ENCODE peak calls at places on chromosomes 2 and 18, in six cellular contexts. One of them, this sample, is unnamed.

GRCh38 chr2:56860991-56861390 is 677.2 kb downstream of the CCDC85A start:
- DNase-seq in A549: no peak
- DNase-seq in OCI-LY7: no peak
- DNase-seq in neuronal stem cell: no peak
- DNase-seq in fibroblast of lung: no peak
- DNase-seq in endothelial cell of umbilical vein: no peak
- DNase-seq in this sample: no peak

GRCh38 chr2:215218587-215219577 is 80.5 kb upstream of the ABCA12 start:
- DNase-seq in A549: no peak
- DNase-seq in OCI-LY7: no peak
- DNase-seq in neuronal stem cell: no peak
- DNase-seq in fibroblast of lung: no peak
- DNase-seq in endothelial cell of umbilical vein: no peak
- DNase-seq in this sample: no peak

GRCh38 chr18:44937985-44938384 is 257.3 kb downstream of the SETBP1 start:
- DNase-seq in A549: no peak
- DNase-seq in OCI-LY7: no peak
- DNase-seq in neuronal stem cell: no peak
- DNase-seq in fibroblast of lung: no peak
- DNase-seq in endothelial cell of umbilical vein: no peak
- DNase-seq in this sample: peak

GRCh38 chr2:191657977-191658376 is 20.0 kb upstream of the NABP1 start:
- DNase-seq in A549: no peak
- DNase-seq in OCI-LY7: no peak
- DNase-seq in neuronal stem cell: no peak
- DNase-seq in fibroblast of lung: peak
- DNase-seq in endothelial cell of umbilical vein: peak
- DNase-seq in this sample: no peak

GRCh38 chr18:68426731-68427315 is 288.1 kb downstream of the TMX3 start:
- DNase-seq in A549: no peak
- DNase-seq in OCI-LY7: no peak
- DNase-seq in neuronal stem cell: no peak
- DNase-seq in fibroblast of lung: peak
- DNase-seq in endothelial cell of umbilical vein: no peak
- DNase-seq in this sample: no peak

GRCh38 chr2:10389596-10389995 is 58.5 kb downstream of the ODC1 start:
- DNase-seq in A549: no peak
- DNase-seq in OCI-LY7: no peak
- DNase-seq in neuronal stem cell: no peak
- DNase-seq in fibroblast of lung: no peak
- DNase-seq in endothelial cell of umbilical vein: no peak
- DNase-seq in this sample: no peak

GRCh38 chr2:45822272-45822630 is 170.8 kb downstream of the PRKCE start:
- DNase-seq in A549: no peak
- DNase-seq in OCI-LY7: no peak
- DNase-seq in neuronal stem cell: no peak
- DNase-seq in fibroblast of lung: peak
- DNase-seq in endothelial cell of umbilical vein: no peak
- DNase-seq in this sample: no peak

GRCh38 chr2:219598308-219599078 is 836 bp downstream of the STK11IP start:
- DNase-seq in A549: no peak
- DNase-seq in OCI-LY7: no peak
- DNase-seq in neuronal stem cell: no peak
- DNase-seq in fibroblast of lung: peak
- DNase-seq in endothelial cell of umbilical vein: peak
- DNase-seq in this sample: no peak

GRCh38 chr2:46329803-46330775 is 32.9 kb downstream of the EPAS1 start:
- DNase-seq in A549: peak
- DNase-seq in OCI-LY7: no peak
- DNase-seq in neuronal stem cell: no peak
- DNase-seq in fibroblast of lung: peak
- DNase-seq in endothelial cell of umbilical vein: no peak
- DNase-seq in this sample: no peak

GRCh38 chr2:192124576-192124975 is 70.2 kb downstream of the TMEFF2 start:
- DNase-seq in A549: no peak
- DNase-seq in OCI-LY7: no peak
- DNase-seq in neuronal stem cell: no peak
- DNase-seq in fibroblast of lung: peak
- DNase-seq in endothelial cell of umbilical vein: no peak
- DNase-seq in this sample: no peak

GRCh38 chr18:54247488-54248175 is 21.7 kb upstream of the POLI start:
- DNase-seq in A549: no peak
- DNase-seq in OCI-LY7: peak
- DNase-seq in neuronal stem cell: no peak
- DNase-seq in fibroblast of lung: no peak
- DNase-seq in endothelial cell of umbilical vein: no peak
- DNase-seq in this sample: no peak

GRCh38 chr2:175019566-175020327 is 14.6 kb upstream of the CHN1 start:
- DNase-seq in A549: no peak
- DNase-seq in OCI-LY7: no peak
- DNase-seq in neuronal stem cell: no peak
- DNase-seq in fibroblast of lung: no peak
- DNase-seq in endothelial cell of umbilical vein: no peak
- DNase-seq in this sample: no peak

GRCh38 chr2:19617251-19617650 is 258.8 kb upstream of the OSR1 start:
- DNase-seq in A549: no peak
- DNase-seq in OCI-LY7: no peak
- DNase-seq in neuronal stem cell: no peak
- DNase-seq in fibroblast of lung: no peak
- DNase-seq in endothelial cell of umbilical vein: no peak
- DNase-seq in this sample: no peak

DNA sequence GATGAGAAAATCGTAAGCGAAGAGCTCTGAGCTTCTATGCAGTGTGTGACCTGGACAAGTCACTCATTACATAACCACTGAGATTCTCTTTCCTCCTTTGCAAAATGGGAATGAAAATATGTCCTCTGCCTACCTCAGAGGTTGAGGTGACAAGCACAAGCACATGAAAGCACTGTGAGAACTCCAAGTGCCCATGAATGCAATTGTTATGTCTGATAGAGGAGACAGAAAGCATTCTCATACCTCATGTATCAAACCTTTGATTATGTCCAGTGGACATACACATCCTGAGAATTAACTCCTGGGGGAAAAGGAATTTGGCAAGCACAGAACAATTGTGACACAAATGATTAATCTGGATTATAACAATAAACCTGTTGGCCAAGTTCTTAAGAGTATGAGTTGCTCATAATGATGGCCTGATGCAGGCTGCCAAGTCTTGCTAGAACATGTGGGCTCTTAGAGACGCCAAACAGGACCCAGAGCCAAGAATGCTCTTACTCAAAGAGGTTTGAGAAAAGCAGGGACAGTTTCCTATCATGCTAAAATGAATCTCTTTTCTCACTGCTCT is 8.5 kb upstream of the RMDN2 start:
- DNase-seq in A549: no peak
- DNase-seq in OCI-LY7: no peak
- DNase-seq in neuronal stem cell: no peak
- DNase-seq in fibroblast of lung: peak
- DNase-seq in endothelial cell of umbilical vein: peak
- DNase-seq in this sample: no peak
- H3K4me2 ChIP-seq in A549: no peak
- H3K4me2 ChIP-seq in OCI-LY7: no peak
- H3K4me2 ChIP-seq in neuronal stem cell: no peak
- H3K4me2 ChIP-seq in fibroblast of lung: no peak
- H3K4me2 ChIP-seq in endothelial cell of umbilical vein: no peak
- H3K4me2 ChIP-seq in this sample: no peak

DNA sequence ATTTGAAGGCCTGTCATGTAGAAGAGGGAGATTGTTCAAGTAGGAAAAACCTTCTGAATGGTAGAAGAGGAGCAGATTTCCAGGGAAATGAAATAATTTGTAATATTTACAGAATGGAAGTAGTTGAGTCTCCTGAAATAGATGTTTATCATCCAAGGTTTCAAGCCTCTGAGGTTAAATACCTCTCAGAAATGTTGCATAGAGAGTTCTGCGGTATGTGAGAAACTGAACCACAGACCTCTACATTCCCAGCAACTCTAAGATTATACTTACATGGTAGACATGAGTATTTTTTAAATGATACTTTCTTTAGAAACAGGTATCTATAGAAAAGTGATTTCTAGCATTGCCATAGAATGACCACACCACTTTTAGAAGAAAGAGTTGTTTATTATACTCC is 379.8 kb upstream of the FANCL start:
- DNase-seq in A549: no peak
- DNase-seq in OCI-LY7: no peak
- DNase-seq in neuronal stem cell: no peak
- DNase-seq in fibroblast of lung: peak
- DNase-seq in endothelial cell of umbilical vein: no peak
- DNase-seq in this sample: no peak
- H3K4me2 ChIP-seq in A549: peak
- H3K4me2 ChIP-seq in OCI-LY7: no peak
- H3K4me2 ChIP-seq in neuronal stem cell: no peak
- H3K4me2 ChIP-seq in fibroblast of lung: no peak
- H3K4me2 ChIP-seq in endothelial cell of umbilical vein: peak
- H3K4me2 ChIP-seq in this sample: no peak

GRCh38 chr2:108574332-108574731 is 40.1 kb downstream of the LIMS1 start:
- DNase-seq in A549: no peak
- DNase-seq in OCI-LY7: no peak
- DNase-seq in neuronal stem cell: no peak
- DNase-seq in fibroblast of lung: no peak
- DNase-seq in endothelial cell of umbilical vein: no peak
- DNase-seq in this sample: no peak
- H3K4me2 ChIP-seq in A549: peak
- H3K4me2 ChIP-seq in OCI-LY7: no peak
- H3K4me2 ChIP-seq in neuronal stem cell: no peak
- H3K4me2 ChIP-seq in fibroblast of lung: no peak
- H3K4me2 ChIP-seq in endothelial cell of umbilical vein: no peak
- H3K4me2 ChIP-seq in this sample: no peak

GRCh38 chr2:112980537-112980936 is 2.7 kb downstream of the IL36G start:
- DNase-seq in A549: no peak
- DNase-seq in OCI-LY7: no peak
- DNase-seq in neuronal stem cell: no peak
- DNase-seq in fibroblast of lung: no peak
- DNase-seq in endothelial cell of umbilical vein: no peak
- DNase-seq in this sample: no peak
- H3K4me2 ChIP-seq in A549: no peak
- H3K4me2 ChIP-seq in OCI-LY7: no peak
- H3K4me2 ChIP-seq in neuronal stem cell: no peak
- H3K4me2 ChIP-seq in fibroblast of lung: no peak
- H3K4me2 ChIP-seq in endothelial cell of umbilical vein: no peak
- H3K4me2 ChIP-seq in this sample: no peak

GRCh38 chr2:59786684-59787083 is 766.8 kb downstream of the BCL11A start:
- DNase-seq in A549: no peak
- DNase-seq in OCI-LY7: no peak
- DNase-seq in neuronal stem cell: no peak
- DNase-seq in fibroblast of lung: no peak
- DNase-seq in endothelial cell of umbilical vein: no peak
- DNase-seq in this sample: peak

GRCh38 chr2:59787095-59787494 is 766.4 kb downstream of the BCL11A start:
- DNase-seq in A549: no peak
- DNase-seq in OCI-LY7: no peak
- DNase-seq in neuronal stem cell: no peak
- DNase-seq in fibroblast of lung: no peak
- DNase-seq in endothelial cell of umbilical vein: no peak
- DNase-seq in this sample: no peak

GRCh38 chr2:59789523-59789922 is 763.9 kb downstream of the BCL11A start:
- DNase-seq in A549: no peak
- DNase-seq in OCI-LY7: peak
- DNase-seq in neuronal stem cell: no peak
- DNase-seq in fibroblast of lung: no peak
- DNase-seq in endothelial cell of umbilical vein: no peak
- DNase-seq in this sample: peak

GRCh38 chr2:59790186-59791142 is 763.0 kb downstream of the BCL11A start:
- DNase-seq in A549: no peak
- DNase-seq in OCI-LY7: no peak
- DNase-seq in neuronal stem cell: no peak
- DNase-seq in fibroblast of lung: no peak
- DNase-seq in endothelial cell of umbilical vein: no peak
- DNase-seq in this sample: no peak
- H3K4me2 ChIP-seq in A549: no peak
- H3K4me2 ChIP-seq in OCI-LY7: no peak
- H3K4me2 ChIP-seq in neuronal stem cell: no peak
- H3K4me2 ChIP-seq in fibroblast of lung: no peak
- H3K4me2 ChIP-seq in endothelial cell of umbilical vein: no peak
- H3K4me2 ChIP-seq in this sample: no peak

DNA sequence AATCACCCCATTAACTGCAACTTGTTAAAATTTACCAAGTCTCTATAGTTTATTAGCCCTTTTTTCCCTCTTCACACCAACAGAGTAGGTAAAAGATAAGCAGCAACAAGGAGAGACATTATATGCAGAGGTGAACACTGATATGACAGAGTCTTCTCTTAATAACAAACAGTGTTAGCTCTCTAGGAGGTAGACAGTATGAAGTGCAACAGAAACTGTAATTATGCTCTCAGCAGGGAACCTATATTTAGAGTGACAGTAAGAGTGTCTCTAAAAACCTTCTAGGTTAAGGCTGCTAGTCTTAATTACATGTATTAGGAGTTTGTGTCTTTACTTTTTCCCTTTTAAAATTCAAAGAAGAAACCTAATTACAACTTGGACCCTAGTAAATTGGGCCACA is 69.8 kb upstream of the MMADHC start:
- DNase-seq in A549: no peak
- DNase-seq in OCI-LY7: no peak
- DNase-seq in neuronal stem cell: no peak
- DNase-seq in fibroblast of lung: no peak
- DNase-seq in endothelial cell of umbilical vein: no peak
- DNase-seq in this sample: peak
- H3K4me2 ChIP-seq in A549: no peak
- H3K4me2 ChIP-seq in OCI-LY7: no peak
- H3K4me2 ChIP-seq in neuronal stem cell: no peak
- H3K4me2 ChIP-seq in fibroblast of lung: no peak
- H3K4me2 ChIP-seq in endothelial cell of umbilical vein: no peak
- H3K4me2 ChIP-seq in this sample: no peak

DNA sequence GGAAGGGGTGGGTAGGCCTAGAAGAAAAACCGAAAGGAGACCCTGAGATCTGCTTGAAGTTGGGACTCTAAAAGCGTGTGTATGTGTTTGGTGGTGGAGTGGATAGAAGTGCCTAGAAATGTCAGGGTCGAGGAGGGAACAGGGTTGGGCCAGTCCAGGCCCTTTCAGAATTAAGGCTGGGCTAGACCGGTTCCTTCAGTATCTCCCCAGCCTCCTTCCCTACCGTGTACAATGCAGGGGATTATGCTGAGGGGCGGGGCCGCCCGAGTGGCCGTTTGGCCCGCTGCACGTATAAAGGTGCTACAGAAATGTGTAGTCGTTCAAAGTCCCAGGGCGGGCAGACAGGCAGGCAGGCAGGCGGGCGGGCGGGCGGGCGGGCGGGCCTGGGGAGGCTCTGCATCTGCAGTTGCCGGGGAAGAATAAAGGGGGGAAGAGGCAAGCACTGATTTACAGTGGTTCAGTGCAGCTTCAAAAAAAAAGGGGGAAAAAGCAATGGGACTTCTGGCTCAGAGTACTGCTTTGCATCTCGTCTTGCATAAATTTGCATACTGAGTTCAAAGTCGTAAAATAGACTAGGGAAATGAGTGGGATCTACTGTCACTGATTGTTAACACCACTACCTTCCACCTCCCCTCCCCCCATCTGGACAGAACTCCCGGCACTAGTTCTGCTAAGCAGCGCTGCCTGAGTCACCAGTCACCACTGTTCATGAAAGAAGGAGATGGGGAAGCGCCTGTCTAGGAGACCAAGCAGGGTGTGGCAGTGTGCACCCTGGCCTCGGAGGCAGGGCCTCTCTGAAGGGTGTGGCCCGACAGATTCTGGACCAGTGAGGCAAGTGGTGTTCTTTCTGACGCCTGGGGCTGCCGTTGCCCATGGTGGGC is 3.6 kb downstream of the IGFBP2 start:
- DNase-seq in A549: peak
- DNase-seq in OCI-LY7: no peak
- DNase-seq in neuronal stem cell: peak
- DNase-seq in fibroblast of lung: peak
- DNase-seq in endothelial cell of umbilical vein: peak
- DNase-seq in this sample: peak
- H3K4me2 ChIP-seq in A549: peak
- H3K4me2 ChIP-seq in OCI-LY7: no peak
- H3K4me2 ChIP-seq in neuronal stem cell: peak
- H3K4me2 ChIP-seq in fibroblast of lung: no peak
- H3K4me2 ChIP-seq in endothelial cell of umbilical vein: peak
- H3K4me2 ChIP-seq in this sample: peak